ENCODE peak calls at places on chromosome 9, in nine cellular contexts. E is A549; R is dorsolateral prefrontal cortex; V is CD8-positive, alpha-beta T cell; O is aorta; P is effector memory CD4-positive, alpha-beta T cell; A is coronary artery; U is psoas muscle; J is astrocyte. G is an unnamed sample.

GRCh38 chr9:121222524-121223171 is 21.0 kb upstream of the RAB14 start:
- DNase-seq in U (no peak), J (no peak), P (no peak), E (peak), R (no peak), O (no peak), V (no peak), A (no peak), G (no peak)

GRCh38 chr9:98740226-98740881 is 31.6 kb upstream of the GABBR2 start:
- DNase-seq in R (no peak), J (no peak), O (no peak), E (no peak), P (no peak), V (no peak), U (no peak), A (no peak), G (no peak)

GRCh38 chr9:132114102-132114707 is 34.5 kb upstream of the MED27 start:
- DNase-seq in U (peak), P (no peak), J (peak), A (no peak), O (peak), R (peak), E (peak), V (peak), G (no peak)

GRCh38 chr9:88809371-88809770 is 181.9 kb upstream of the S1PR3 start:
- DNase-seq in A (peak), U (no peak), J (no peak), R (no peak), P (no peak), O (no peak), V (no peak), E (no peak), G (no peak)

GRCh38 chr9:101706929-101707328 is 31.5 kb downstream of the GRIN3A start:
- DNase-seq in J (no peak), U (no peak), R (no peak), A (no peak), V (no peak), P (no peak), E (no peak), O (no peak), G (no peak)

GRCh38 chr9:28212979-28213378 is 639.7 kb upstream of the C9orf72 start:
- DNase-seq in P (no peak), V (no peak), R (no peak), U (no peak), J (peak), A (no peak), E (peak), O (no peak), G (peak)

GRCh38 chr9:86242012-86242411 is 17.4 kb downstream of the C9orf153 start:
- DNase-seq in U (no peak), O (no peak), P (no peak), R (no peak), E (no peak), J (no peak), V (no peak), A (no peak), G (no peak)

GRCh38 chr9:28774433-28775029 is 1201.2 kb upstream of the C9orf72 start:
- DNase-seq in O (no peak), A (no peak), V (no peak), P (no peak), E (peak), J (peak), R (no peak), U (no peak), G (no peak)

GRCh38 chr9:35422753-35423152 is 67.2 kb upstream of the RUSC2 start:
- DNase-seq in P (no peak), E (no peak), R (no peak), U (no peak), V (no peak), A (no peak), O (no peak), J (no peak), G (no peak)

GRCh38 chr9:73155968-73156592 is 4.4 kb downstream of the ANXA1 start:
- DNase-seq in O (no peak), E (no peak), U (no peak), J (no peak), P (no peak), V (no peak), A (no peak), R (no peak), G (no peak)

GRCh38 chr9:116632990-116633441 is 54.1 kb upstream of the TRIM32 start:
- DNase-seq in R (no peak), V (no peak), E (no peak), A (no peak), U (no peak), O (no peak), P (no peak), J (peak), G (no peak)

GRCh38 chr9:94861589-94862241 is 135.2 kb downstream of the AOPEP start:
- DNase-seq in R (no peak), P (no peak), O (no peak), V (no peak), U (no peak), A (no peak), J (peak), E (peak), G (peak)

GRCh38 chr9:131960805-131961495 is 118.7 kb downstream of the MED27 start:
- DNase-seq in A (no peak), R (peak), J (peak), V (no peak), E (no peak), U (no peak), P (no peak), O (no peak), G (no peak)

GRCh38 chr9:35658894-35659220 is 765 bp downstream of the CCDC107 start:
- DNase-seq in P (no peak), U (peak), V (no peak), A (no peak), O (peak), R (no peak), E (peak), J (peak), G (no peak)

GRCh38 chr9:79661279-79661678 is 89.5 kb downstream of the TLE4 start:
- DNase-seq in E (no peak), O (no peak), U (no peak), A (no peak), J (no peak), R (no peak), V (no peak), P (no peak), G (no peak)

GRCh38 chr9:78044886-78045285 is 13.3 kb upstream of the GNAQ start:
- DNase-seq in E (no peak), J (no peak), R (no peak), P (no peak), V (no peak), A (no peak), O (no peak), U (no peak), G (no peak)

GRCh38 chr9:115232375-115232774 is 114.4 kb upstream of the TNC start:
- DNase-seq in A (no peak), E (no peak), P (no peak), R (no peak), J (no peak), V (no peak), O (no peak), U (no peak), G (no peak)

GRCh38 chr9:106653111-106653697 is 209.8 kb upstream of the ZNF462 start:
- DNase-seq in U (peak), R (no peak), E (no peak), J (no peak), V (no peak), P (no peak), A (no peak), O (no peak), G (no peak)

GRCh38 chr9:114372971-114373591 is 14.7 kb downstream of the AKNA start:
- DNase-seq in O (peak), U (peak), J (no peak), E (no peak), P (peak), V (peak), R (peak), A (no peak), G (no peak)

GRCh38 chr9:108953983-108954574 is 19.9 kb downstream of the ABITRAM start:
- DNase-seq in V (no peak), U (no peak), O (no peak), E (peak), R (no peak), P (no peak), J (peak), A (no peak), G (peak)

GRCh38 chr9:114799441-114799840 is 6.4 kb downstream of the TNFSF15 start:
- DNase-seq in U (no peak), R (no peak), V (no peak), J (no peak), A (no peak), E (peak), P (no peak), O (no peak), G (no peak)

GRCh38 chr9:132181796-132182521 is 20.1 kb downstream of the NTNG2 start:
- DNase-seq in R (peak), O (no peak), U (no peak), V (no peak), P (no peak), E (no peak), A (no peak), J (no peak), G (no peak)

GRCh38 chr9:33153666-33154065 is 13.5 kb downstream of the B4GALT1 start:
- DNase-seq in U (no peak), O (no peak), A (no peak), E (no peak), R (no peak), P (no peak), J (no peak), V (no peak), G (no peak)

GRCh38 chr9:33153001-33153400 is 14.1 kb downstream of the B4GALT1 start:
- DNase-seq in J (no peak), A (no peak), U (no peak), O (no peak), E (no peak), V (no peak), P (no peak), R (no peak), G (no peak)

GRCh38 chr9:33154368-33154767 is 12.8 kb downstream of the B4GALT1 start:
- DNase-seq in A (no peak), P (no peak), J (no peak), R (no peak), O (no peak), E (no peak), V (no peak), U (no peak), G (no peak)

GRCh38 chr9:33151007-33151557 is 16.1 kb downstream of the B4GALT1 start:
- DNase-seq in O (no peak), V (no peak), U (no peak), E (peak), A (peak), J (peak), P (no peak), R (no peak), G (peak)

DNA sequence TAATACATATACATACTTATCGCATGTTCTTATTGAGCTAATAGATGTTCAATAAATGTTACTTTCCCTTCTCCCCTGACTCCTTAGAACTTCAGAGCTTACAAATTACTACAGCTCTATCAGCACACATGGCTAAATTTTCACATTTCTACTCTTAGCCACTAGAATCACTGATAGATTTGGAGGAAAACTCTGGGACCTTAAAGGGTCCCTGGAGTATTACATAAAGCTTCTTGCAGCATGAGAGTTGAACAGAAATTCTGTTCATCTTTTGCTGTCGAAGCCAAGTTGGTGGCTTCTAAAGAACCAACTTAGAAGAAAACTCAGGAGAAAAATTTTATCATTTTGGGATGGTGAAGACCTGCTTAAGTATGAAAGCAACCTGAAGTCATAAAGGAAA is 15.5 kb downstream of the B4GALT1 start:
- DNase-seq in R (no peak), E (no peak), O (no peak), A (no peak), V (no peak), P (no peak), J (no peak), U (no peak), G (no peak)
- H3K4me3 ChIP-seq in R (no peak), E (peak), O (no peak), A (peak), V (no peak), P (no peak), J (no peak), U (peak), G (no peak)

DNA sequence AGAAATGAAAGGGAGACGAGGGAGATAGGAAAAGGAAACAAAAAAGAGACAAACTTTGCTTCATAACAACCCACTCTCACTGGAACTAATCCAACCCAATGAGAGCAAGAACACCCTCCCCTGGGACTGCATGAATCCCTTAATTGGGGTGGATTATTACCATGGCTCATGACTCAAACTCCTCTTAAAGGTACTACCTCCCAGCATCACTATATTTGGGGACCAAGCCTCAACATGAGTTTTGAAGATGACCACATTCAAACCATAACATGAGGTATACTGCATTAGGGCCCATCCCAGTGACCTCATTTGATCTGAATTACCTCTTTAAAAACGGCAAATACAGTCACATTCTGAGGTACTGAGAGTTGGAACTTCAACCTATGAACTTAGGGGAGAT is 8.0 kb downstream of the MTAP start:
- DNase-seq in J (no peak), A (no peak), P (no peak), E (no peak), U (no peak), O (no peak), R (no peak), V (no peak), G (no peak)
- H3K4me3 ChIP-seq in J (no peak), A (no peak), P (no peak), E (no peak), U (no peak), O (no peak), R (no peak), V (no peak), G (no peak)

GRCh38 chr9:124453586-124454191 is 3.4 kb downstream of the ADGRD2 start:
- DNase-seq in O (peak), V (no peak), U (no peak), J (no peak), R (no peak), A (no peak), P (no peak), E (peak), G (no peak)
- H3K4me3 ChIP-seq in O (no peak), V (no peak), U (peak), J (no peak), R (no peak), A (peak), P (no peak), E (peak), G (no peak)

GRCh38 chr9:129142536-129142935 is 31.3 kb downstream of the PTPA start:
- DNase-seq in V (no peak), R (no peak), O (no peak), U (no peak), P (no peak), E (no peak), A (no peak), J (no peak), G (no peak)

GRCh38 chr9:129143461-129143927 is 32.3 kb downstream of the PTPA start:
- DNase-seq in P (no peak), O (peak), E (no peak), U (peak), R (no peak), J (peak), V (no peak), A (peak), G (no peak)

GRCh38 chr9:129143031-129143441 is 31.8 kb downstream of the PTPA start:
- DNase-seq in J (peak), O (peak), P (peak), R (peak), A (peak), V (peak), E (peak), U (peak), G (peak)

GRCh38 chr9:129141066-129142041 is 30.1 kb downstream of the PTPA start:
- DNase-seq in P (no peak), U (peak), J (peak), O (peak), E (peak), V (no peak), R (no peak), A (peak), G (peak)

DNA sequence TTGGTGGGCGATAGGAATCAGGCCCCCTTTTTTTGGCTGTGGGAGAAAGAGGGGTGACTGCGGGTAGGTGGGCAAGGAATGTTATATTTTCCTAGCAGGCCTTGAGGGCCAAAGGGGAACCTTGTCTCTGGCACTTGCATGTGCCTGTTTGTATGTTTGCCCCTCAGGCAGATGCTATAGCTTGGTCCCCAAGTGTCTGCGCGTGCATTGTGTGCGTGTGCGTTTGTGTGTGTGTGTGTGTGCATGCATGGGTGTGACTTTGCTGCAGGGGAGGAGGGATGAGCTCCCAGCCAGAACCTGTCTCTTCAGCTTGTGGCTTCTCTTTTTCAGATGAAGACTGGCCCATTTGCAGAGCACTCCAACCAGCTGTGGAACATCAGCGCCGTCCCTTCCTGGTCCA is 30.9 kb downstream of the PTPA start:
- DNase-seq in E (no peak), R (no peak), O (no peak), P (no peak), U (no peak), J (no peak), A (no peak), V (no peak), G (no peak)
- H3K4me3 ChIP-seq in E (no peak), R (no peak), O (no peak), P (no peak), U (peak), J (peak), A (peak), V (no peak), G (peak)

GRCh38 chr9:83977196-83977595 is 2.8 kb downstream of the HNRNPK start:
- DNase-seq in P (no peak), U (no peak), A (no peak), E (no peak), J (no peak), V (no peak), R (no peak), O (no peak), G (no peak)
- H3K4me3 ChIP-seq in P (no peak), U (peak), A (peak), E (peak), J (peak), V (no peak), R (peak), O (no peak), G (peak)

GRCh38 chr9:134935056-134936020 is 17.6 kb upstream of the FCN1 start:
- DNase-seq in R (no peak), E (no peak), A (no peak), V (no peak), O (no peak), P (no peak), J (no peak), U (no peak), G (no peak)

GRCh38 chr9:134933076-134933659 is 15.5 kb upstream of the FCN1 start:
- DNase-seq in V (no peak), R (no peak), P (no peak), E (no peak), O (no peak), J (no peak), U (no peak), A (no peak), G (no peak)

GRCh38 chr9:134932171-134932570 is 14.5 kb upstream of the FCN1 start:
- DNase-seq in R (no peak), V (no peak), P (no peak), U (no peak), J (no peak), O (no peak), A (no peak), E (no peak), G (no peak)

GRCh38 chr9:134930404-134930803 is 12.7 kb upstream of the FCN1 start:
- DNase-seq in U (no peak), O (no peak), E (no peak), J (no peak), V (no peak), P (no peak), R (no peak), A (no peak), G (no peak)

DNA sequence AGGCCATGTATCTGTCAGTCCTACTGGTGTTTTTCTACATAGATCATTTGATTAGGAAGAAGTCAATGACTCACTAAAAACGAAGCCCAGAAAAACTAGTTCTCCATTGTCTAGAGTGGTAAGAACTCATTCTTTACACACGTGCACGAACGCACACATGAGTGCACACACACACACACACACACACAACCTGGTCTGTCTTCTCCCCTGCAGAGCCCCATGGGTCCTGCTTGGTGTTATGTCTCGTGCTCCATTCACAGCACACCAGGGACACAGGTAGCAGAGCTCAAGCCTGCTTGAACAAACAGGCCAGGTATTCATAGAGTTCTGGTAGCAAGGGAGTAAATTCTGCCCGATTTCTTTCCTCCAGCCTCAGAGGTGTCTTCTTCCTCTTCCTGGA is 14.9 kb upstream of the FCN1 start:
- DNase-seq in V (no peak), A (no peak), O (no peak), R (no peak), U (no peak), E (no peak), P (no peak), J (no peak), G (no peak)
- H3K4me3 ChIP-seq in V (no peak), A (no peak), O (no peak), R (no peak), U (no peak), E (no peak), P (no peak), J (no peak), G (no peak)

G was measured in BJ.